ENCODE peak calls at places on chromosomes 4 and X, in six cellular contexts. R is CD8-positive, alpha-beta T cell; M is neural progenitor cell; S is fibroblast of mammary gland; T is GM12865; E is neural crest cell. F is an unnamed sample.

GRCh38 chr4:81531410-81531809 is 59.7 kb upstream of the RASGEF1B start:
- DNase-seq in M (no peak), S (no peak), T (no peak), E (no peak), R (no peak), F (no peak)

GRCh38 chr4:48109413-48110263 is 24.4 kb downstream of the TXK start:
- DNase-seq in T (peak), R (no peak), S (peak), E (no peak), M (peak), F (no peak)

GRCh38 chrX:14398725-14399124 is 130.6 kb upstream of the GLRA2 start:
- DNase-seq in M (no peak), T (no peak), R (no peak), S (peak), E (no peak), F (no peak)

GRCh38 chrX:69323786-69324720 is 158.8 kb upstream of the PJA1 start:
- DNase-seq in S (no peak), E (no peak), T (no peak), M (peak), R (peak), F (no peak)

GRCh38 chr4:14856076-14856926 is 146.0 kb upstream of the CPEB2 start:
- DNase-seq in E (no peak), R (no peak), M (no peak), T (peak), S (peak), F (no peak)

GRCh38 chrX:107537815-107538214 is 88.4 kb downstream of the FRMPD3 start:
- DNase-seq in E (peak), T (peak), S (peak), R (no peak), M (peak), F (no peak)

GRCh38 chr4:5371415-5372190 is 320.3 kb downstream of the STK32B start:
- DNase-seq in M (no peak), E (no peak), S (no peak), R (peak), T (no peak), F (no peak)

GRCh38 chrX:3711331-3711917 is 2.0 kb downstream of the PRKX start:
- DNase-seq in S (no peak), E (no peak), T (peak), R (no peak), M (no peak), F (peak)

GRCh38 chr4:6470502-6471302 is 1.7 kb downstream of the PPP2R2C start:
- DNase-seq in E (no peak), T (no peak), S (peak), R (peak), M (peak), F (no peak)

GRCh38 chr4:89365375-89366170 is 58.0 kb upstream of the GPRIN3 start:
- DNase-seq in S (peak), R (no peak), M (no peak), E (no peak), T (no peak), F (no peak)

GRCh38 chrX:153491351-153492152 is 3.2 kb upstream of the BGN start:
- DNase-seq in M (no peak), T (no peak), R (no peak), S (no peak), E (no peak), F (no peak)

GRCh38 chrX:360496-361150 is 26.1 kb downstream of the PPP2R3B start:
- DNase-seq in S (no peak), R (no peak), E (no peak), T (no peak), M (no peak), F (peak)

GRCh38 chr4:10006236-10006603 is 15.1 kb downstream of the SLC2A9 start:
- DNase-seq in E (no peak), R (no peak), S (peak), T (peak), M (no peak), F (no peak)

GRCh38 chr4:81030617-81031388 is at the start of gene BMP3:
- DNase-seq in T (peak), M (peak), R (no peak), E (no peak), S (no peak), F (peak)

GRCh38 chr4:156673483-156673882 is 298.1 kb downstream of the PDGFC start:
- DNase-seq in S (peak), T (no peak), R (no peak), E (no peak), M (no peak), F (no peak)

GRCh38 chr4:8322794-8323704 is 53.5 kb downstream of the HTRA3 start:
- DNase-seq in E (no peak), R (peak), S (no peak), M (no peak), T (no peak), F (peak)

GRCh38 chrX:65528705-65529340 is 5.8 kb downstream of the LAS1L start:
- DNase-seq in M (peak), R (peak), S (peak), E (peak), T (peak), F (no peak)

GRCh38 chrX:53321216-53321942 is 40.0 kb upstream of the IQSEC2 start:
- DNase-seq in S (no peak), T (no peak), M (peak), E (no peak), R (no peak), F (no peak)

GRCh38 chrX:34764842-34765241 is 107.8 kb upstream of the TMEM47 start:
- DNase-seq in S (no peak), E (no peak), M (peak), T (no peak), R (no peak), F (no peak)

GRCh38 chr4:142427456-142427855 is 418.6 kb downstream of the INPP4B start:
- DNase-seq in R (no peak), M (peak), S (no peak), T (no peak), E (no peak), F (no peak)

GRCh38 chr4:850323-850945 is 24.5 kb upstream of the CPLX1 start:
- DNase-seq in R (no peak), T (no peak), S (no peak), M (no peak), E (no peak), F (peak)

GRCh38 chrX:150569155-150569477 is 695 bp downstream of the MTM1 start:
- DNase-seq in R (peak), M (no peak), E (no peak), T (peak), S (peak), F (no peak)

GRCh38 chr4:133581971-133582619 is 433.0 kb downstream of the PCDH10 start:
- DNase-seq in S (no peak), M (no peak), T (no peak), E (no peak), R (no peak), F (no peak)

GRCh38 chr4:78669453-78669852 is 106.7 kb upstream of the BMP2K start:
- DNase-seq in S (no peak), E (no peak), T (peak), R (no peak), M (no peak), F (no peak)

GRCh38 chrX:154019061-154019621 is 561 bp downstream of the IRAK1 start:
- DNase-seq in S (no peak), E (no peak), M (peak), R (peak), T (peak), F (no peak)

GRCh38 chr4:167111622-167112021 is 122.7 kb downstream of the SPOCK3 start:
- DNase-seq in T (no peak), M (no peak), R (no peak), E (no peak), S (no peak), F (no peak)

GRCh38 chr4:72366601-72367000 is 202.4 kb downstream of the ADAMTS3 start:
- DNase-seq in R (no peak), T (no peak), M (no peak), E (no peak), S (peak), F (no peak)

GRCh38 chr4:17124767-17125166 is 226.3 kb upstream of the LDB2 start:
- DNase-seq in E (no peak), M (no peak), S (no peak), T (no peak), R (no peak), F (no peak)
- TF ChIP-seq CTCF in E (peak), M (peak), S (peak), T (peak), R (no peak), F (peak)

DNA sequence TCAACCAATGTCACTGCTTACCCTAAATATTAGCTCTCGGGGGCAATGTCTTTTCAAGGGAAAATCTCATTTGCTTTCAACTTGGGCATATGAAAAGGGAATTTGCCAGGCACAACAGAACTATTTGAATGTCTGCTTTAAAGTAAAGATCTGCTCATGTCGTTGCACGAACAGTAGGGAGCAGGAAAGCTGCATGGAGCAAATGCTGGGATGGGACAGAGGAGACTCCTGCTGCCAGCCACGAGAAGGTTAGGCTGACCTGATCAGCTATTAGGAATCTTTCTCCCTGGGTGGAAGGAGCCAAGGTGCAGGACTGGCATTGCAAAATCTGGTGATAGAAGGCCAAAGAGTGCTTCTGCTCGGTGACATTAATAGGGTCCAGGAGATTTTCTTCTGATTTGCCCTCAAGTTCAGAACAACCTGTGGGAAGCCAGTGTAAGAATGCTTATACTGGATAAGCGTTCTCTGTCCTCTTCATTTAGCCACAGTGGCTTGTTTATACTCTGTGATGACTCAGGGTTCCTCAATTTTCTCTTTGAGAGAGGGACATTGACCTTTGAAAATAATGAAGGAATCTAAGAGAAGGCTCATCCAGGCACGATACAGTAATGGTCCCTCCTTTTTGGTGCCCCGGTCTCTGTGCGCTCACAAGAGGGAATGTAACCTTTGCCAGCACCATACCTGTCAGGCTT is 22.9 kb downstream of the FHL1 start:
- DNase-seq in M (no peak), R (no peak), S (peak), T (no peak), E (no peak), F (no peak)
- TF ChIP-seq CTCF in M (no peak), R (no peak), S (peak), T (no peak), E (no peak), F (peak)

GRCh38 chrX:119222932-119223331 is 13.2 kb upstream of the PGRMC1 start:
- DNase-seq in E (no peak), S (no peak), T (no peak), M (no peak), R (no peak), F (no peak)

GRCh38 chrX:119223784-119224183 is 12.3 kb upstream of the PGRMC1 start:
- DNase-seq in S (no peak), E (no peak), R (no peak), T (no peak), M (no peak), F (no peak)

DNA sequence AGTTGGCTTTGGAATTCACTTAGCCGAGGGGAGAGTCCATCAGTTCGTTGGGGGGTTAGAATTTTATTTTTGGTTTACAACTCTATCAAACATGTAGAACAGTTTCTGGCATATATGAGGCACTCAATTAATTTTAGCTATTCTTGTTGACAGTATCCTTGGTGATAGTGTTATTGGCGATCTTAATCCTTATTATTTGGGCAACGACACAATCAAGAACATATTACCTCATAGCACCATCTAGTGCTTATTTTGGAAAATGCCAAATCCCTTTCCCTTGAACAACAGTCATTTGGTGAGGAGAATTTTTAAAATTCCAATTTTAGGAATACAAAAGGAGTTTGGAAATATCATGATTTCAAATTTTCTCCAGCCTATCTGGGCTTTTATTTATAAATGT is 17.9 kb upstream of the PGRMC1 start:
- DNase-seq in R (no peak), M (no peak), E (no peak), S (peak), T (no peak), F (no peak)
- TF ChIP-seq CTCF in R (no peak), M (peak), E (peak), S (peak), T (peak), F (peak)

GRCh38 chr4:69025191-69025998 is 70.9 kb upstream of the UGT2B7 start:
- DNase-seq in T (peak), M (peak), R (no peak), S (no peak), E (peak), F (no peak)
- TF ChIP-seq CTCF in T (peak), M (peak), R (no peak), S (peak), E (peak), F (peak)

F was measured in chondrocyte.